ENCODE peak calls at places on chromosome 10, in six cellular contexts. W is NCI-H2171 treated with DMSO at 0.1 percent for 48 hours, C is EL, X is NCI-H460, Z is midbrain, K is mesothelial cell of epicardium. Y is an unnamed sample.

GRCh38 chr10:130516141-130516540 is 379.9 kb downstream of the GLRX3 start:
- DNase-seq in X (no peak), W (no peak), Z (no peak), C (no peak), K (no peak), Y (no peak)

GRCh38 chr10:110609592-110609991 is 34.5 kb upstream of the RBM20 start:
- DNase-seq in X (peak), W (peak), K (no peak), C (peak), Z (no peak), Y (peak)

GRCh38 chr10:89521368-89521767 is 14.0 kb downstream of the SLC16A12 start:
- DNase-seq in C (no peak), X (no peak), Z (no peak), K (no peak), W (no peak), Y (no peak)

GRCh38 chr10:102713483-102713813 is 749 bp downstream of the ARL3 start:
- DNase-seq in W (no peak), K (no peak), Z (no peak), C (no peak), X (no peak), Y (no peak)

GRCh38 chr10:122258136-122259074 is 12.7 kb upstream of the BTBD16 start:
- DNase-seq in W (no peak), X (no peak), K (no peak), Z (no peak), C (peak), Y (no peak)

GRCh38 chr10:14024349-14025202 is 306.1 kb downstream of the FRMD4A start:
- DNase-seq in X (no peak), C (no peak), Z (peak), K (no peak), W (no peak), Y (no peak)

GRCh38 chr10:63208981-63209380 is 75.9 kb downstream of the NRBF2 start:
- DNase-seq in W (peak), K (no peak), C (peak), Z (no peak), X (no peak), Y (no peak)

GRCh38 chr10:29772403-29772802 is 137.6 kb upstream of the SVIL start:
- DNase-seq in W (no peak), X (no peak), C (no peak), Z (no peak), K (no peak), Y (no peak)

GRCh38 chr10:14543048-14543903 is 212.6 kb upstream of the FRMD4A start:
- DNase-seq in Z (peak), C (no peak), X (no peak), K (no peak), W (no peak), Y (no peak)

GRCh38 chr10:22927661-22928403 is at the start of gene ARMC3:
- DNase-seq in W (peak), K (peak), Z (peak), C (peak), X (peak), Y (no peak)

GRCh38 chr10:5611899-5612680 is 54.3 kb downstream of the ASB13 start:
- DNase-seq in X (no peak), Z (no peak), K (no peak), C (peak), W (peak), Y (no peak)

GRCh38 chr10:91163709-91164474 is 56.6 kb upstream of the PCGF5 start:
- DNase-seq in C (peak), W (no peak), X (peak), Z (peak), K (peak), Y (no peak)

GRCh38 chr10:38070501-38070900 is 23.6 kb upstream of the ZNF37A start:
- DNase-seq in K (no peak), X (no peak), W (no peak), C (no peak), Z (no peak), Y (no peak)

GRCh38 chr10:19874791-19875190 is 58.6 kb downstream of the PLXDC2 start:
- DNase-seq in C (no peak), X (no peak), W (no peak), Z (no peak), K (no peak), Y (no peak)

GRCh38 chr10:21372651-21373410 is 152.7 kb downstream of the SKIDA1 start:
- DNase-seq in W (no peak), C (peak), K (no peak), X (peak), Z (no peak), Y (no peak)

GRCh38 chr10:44323838-44324237 is 61.1 kb downstream of the CXCL12 start:
- DNase-seq in X (no peak), C (no peak), W (no peak), K (no peak), Z (no peak), Y (no peak)